ENCODE peak calls at places on chromosomes 3 and 15, in seven cellular contexts. Y, E, V, R, F, T and G are unnamed samples.

GRCh38 chr15:69784808-69785550 is 312.7 kb downstream of the TLE3 start:
- DNase-seq in Y (no peak), E (no peak), V (no peak), R (no peak), F (no peak), T (no peak), G (peak; percentile 20)

GRCh38 chr15:75230524-75231371 is 27.4 kb upstream of the GOLGA6C start:
- DNase-seq in Y (peak; percentile 5), E (no peak), V (no peak), R (no peak), F (no peak), T (no peak), G (peak; percentile 51)

GRCh38 chr15:59321000-59321689 is 51.5 kb downstream of the MYO1E start:
- DNase-seq in Y (no peak), E (no peak), V (no peak), R (no peak), F (no peak), T (no peak), G (no peak)

GRCh38 chr3:32815812-32816438 is 1.9 kb upstream of the TRIM71 start:
- DNase-seq in Y (no peak), E (no peak), V (no peak), R (peak; percentile 45), F (no peak), T (no peak), G (no peak)

GRCh38 chr15:69783211-69783610 is 314.5 kb downstream of the TLE3 start:
- DNase-seq in Y (no peak), E (no peak), V (no peak), R (no peak), F (no peak), T (no peak), G (no peak)

GRCh38 chr15:50166216-50166615 is 15.8 kb upstream of the SLC27A2 start:
- DNase-seq in Y (no peak), E (no peak), V (peak; percentile 45), R (no peak), F (no peak), T (no peak), G (no peak)

GRCh38 chr3:14144423-14145075 is 19.7 kb downstream of the TMEM43 start:
- DNase-seq in Y (peak; percentile 59), E (peak; percentile 90), V (peak; percentile 97), R (no peak), F (peak; percentile 91), T (peak; percentile 90), G (no peak)

GRCh38 chr3:66633564-66633963 is 132.7 kb upstream of the LRIG1 start:
- DNase-seq in Y (no peak), E (no peak), V (no peak), R (no peak), F (no peak), T (no peak), G (no peak)

GRCh38 chr3:188904670-188905069 is 267.1 kb upstream of the TPRG1 start:
- DNase-seq in Y (no peak), E (no peak), V (no peak), R (no peak), F (no peak), T (no peak), G (no peak)

GRCh38 chr3:25037049-25037547 is 391.0 kb upstream of the RARB start:
- DNase-seq in Y (no peak), E (no peak), V (no peak), R (no peak), F (no peak), T (peak; percentile 57), G (no peak)

GRCh38 chr3:181695661-181696491 is 15.8 kb upstream of the SOX2 start:
- DNase-seq in Y (no peak), E (no peak), V (peak; percentile 25), R (peak; percentile 87), F (no peak), T (no peak), G (no peak)

GRCh38 chr3:150763841-150764483 is 993 bp upstream of the SIAH2 start:
- DNase-seq in Y (peak; percentile 81), E (peak; percentile 33), V (no peak), R (peak; percentile 89), F (peak; percentile 26), T (peak; percentile 67), G (peak; percentile 93)

GRCh38 chr3:45915518-45916231 is 27.6 kb upstream of the CXCR6 start:
- DNase-seq in Y (peak; percentile 48), E (no peak), V (no peak), R (peak; percentile 60), F (peak; percentile 7), T (no peak), G (peak; percentile 84)

GRCh38 chr3:149965278-149965677 is 5.4 kb downstream of the PFN2 start:
- DNase-seq in Y (no peak), E (no peak), V (no peak), R (no peak), F (no peak), T (no peak), G (no peak)

GRCh38 chr3:160987982-160988964 is 116.9 kb downstream of the B3GALNT1 start:
- DNase-seq in Y (no peak), E (no peak), V (no peak), R (no peak), F (no peak), T (no peak), G (no peak)

GRCh38 chr3:32973982-32974381 is 22.5 kb downstream of the CCR4 start:
- DNase-seq in Y (no peak), E (no peak), V (no peak), R (no peak), F (no peak), T (no peak), G (no peak)

GRCh38 chr15:63369766-63370165 is 11.9 kb downstream of the CA12 start:
- DNase-seq in Y (no peak), E (no peak), V (no peak), R (no peak), F (no peak), T (no peak), G (no peak)

GRCh38 chr15:81373996-81374395 is at the start of gene TMC3:
- DNase-seq in Y (no peak), E (no peak), V (no peak), R (no peak), F (no peak), T (no peak), G (no peak)

GRCh38 chr3:30631237-30631961 is 25.0 kb downstream of the TGFBR2 start:
- DNase-seq in Y (no peak), E (no peak), V (peak; percentile 86), R (no peak), F (peak; percentile 81), T (no peak), G (no peak)

DNA sequence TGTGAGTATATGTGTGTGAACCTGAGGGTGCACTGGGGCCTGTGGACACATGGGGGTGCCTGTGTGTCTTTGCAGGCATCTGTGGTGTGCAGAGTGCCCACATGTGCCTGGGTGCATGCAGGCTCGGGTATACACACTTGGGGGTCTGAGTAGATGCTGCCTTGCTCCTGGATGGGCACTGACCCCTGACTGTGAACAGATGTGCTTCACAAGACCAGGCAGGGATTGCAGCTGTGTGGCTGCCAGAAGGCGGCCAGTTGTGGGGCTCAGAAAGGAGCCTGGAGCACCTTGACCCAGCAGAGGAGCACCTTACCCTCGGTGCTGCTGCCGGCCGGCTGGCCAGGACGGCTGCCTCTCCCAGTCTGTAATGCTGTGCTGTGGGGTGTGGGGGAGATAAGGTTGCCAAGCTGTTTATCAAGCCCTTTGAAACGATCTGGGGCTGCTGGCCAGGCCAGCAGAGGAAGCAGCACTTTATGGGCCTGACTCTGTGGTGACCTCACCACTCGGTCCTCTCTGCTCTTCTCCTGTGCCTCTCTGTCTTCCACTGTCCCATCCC is 55.5 kb upstream of the MRPS22 start:
- DNase-seq in Y (no peak), E (no peak), V (no peak), R (no peak), F (no peak), T (no peak), G (no peak)
- TF ChIP-seq POLR2AphosphoS5 in Y (no peak), E (no peak), V (no peak), R (no peak), F (no peak), T (no peak), G (no peak)

GRCh38 chr3:9825461-9826040 is 15.5 kb downstream of the TTLL3 start:
- DNase-seq in Y (no peak), E (no peak), V (no peak), R (no peak), F (no peak), T (no peak), G (no peak)
- TF ChIP-seq POLR2A in Y (no peak), E (no peak), V (no peak), R (no peak), F (no peak), T (no peak), G (no peak)

GRCh38 chr15:31131853-31132375 is 30.4 kb upstream of the TRPM1 start:
- DNase-seq in Y (no peak), E (no peak), V (no peak), R (peak; percentile 42), F (no peak), T (no peak), G (no peak)
- TF ChIP-seq CTCF in Y (no peak), E (no peak), V (no peak), R (no peak), F (no peak), T (no peak), G (no peak)

GRCh38 chr3:132786890-132787289 is 64.7 kb upstream of the NPHP3 start:
- DNase-seq in Y (no peak), E (no peak), V (no peak), R (no peak), F (no peak), T (no peak), G (no peak)

GRCh38 chr3:132790806-132791205 is 68.6 kb upstream of the NPHP3 start:
- DNase-seq in Y (no peak), E (no peak), V (no peak), R (no peak), F (no peak), T (no peak), G (no peak)

GRCh38 chr3:132789959-132790358 is 67.8 kb upstream of the NPHP3 start:
- DNase-seq in Y (no peak), E (no peak), V (no peak), R (no peak), F (no peak), T (no peak), G (no peak)

GRCh38 chr3:132787616-132788015 is 65.4 kb upstream of the NPHP3 start:
- DNase-seq in Y (no peak), E (no peak), V (peak; percentile 4), R (no peak), F (no peak), T (no peak), G (no peak)

GRCh38 chr3:132788299-132788698 is 66.1 kb upstream of the NPHP3 start:
- DNase-seq in Y (no peak), E (peak; percentile 35), V (peak; percentile 52), R (no peak), F (peak; percentile 8), T (peak; percentile 8), G (no peak)
- TF ChIP-seq POLR2AphosphoS5 in Y (peak; percentile 40), E (no peak), V (no peak), R (no peak), F (no peak), T (peak; percentile 31), G (no peak)